ENCODE peak calls at places on chromosomes 5 and 9, in four cellular contexts. C is hypothalamus, H is dorsolateral prefrontal cortex, N is T-helper 17 cell. U is an unnamed sample.

GRCh38 chr5:128869970-128870747 is 95.1 kb upstream of the SLC27A6 start:
- DNase-seq in C (no peak), H (no peak), N (no peak), U (no peak)

GRCh38 chr5:42772265-42772993 is 15.8 kb downstream of the CCDC152 start:
- DNase-seq in C (no peak), H (no peak), N (no peak), U (no peak)

GRCh38 chr9:81632599-81632998 is 56.7 kb downstream of the TLE1 start:
- DNase-seq in C (no peak), H (no peak), N (no peak), U (no peak)

GRCh38 chr5:54457094-54457531 is 1.6 kb downstream of the HSPB3 start:
- DNase-seq in C (no peak), H (no peak), N (no peak), U (no peak)

GRCh38 chr9:111949919-111950318 is 53.3 kb downstream of the UGCG start:
- DNase-seq in C (no peak), H (no peak), N (no peak), U (no peak)

GRCh38 chr9:119838210-119838609 is 469.0 kb upstream of the BRINP1 start:
- DNase-seq in C (no peak), H (no peak), N (no peak), U (no peak)

GRCh38 chr5:35518104-35518503 is 99.6 kb upstream of the SPEF2 start:
- DNase-seq in C (no peak), H (no peak), N (no peak), U (no peak)

GRCh38 chr5:95901676-95902646 is 59.7 kb downstream of the ELL2 start:
- DNase-seq in C (no peak), H (no peak), N (no peak), U (no peak)

GRCh38 chr5:53291528-53291927 is 182.0 kb upstream of the MOCS2 start:
- DNase-seq in C (no peak), H (no peak), N (no peak), U (no peak)

GRCh38 chr5:148094336-148094735 is 30.6 kb downstream of the SPINK5 start:
- DNase-seq in C (no peak), H (no peak), N (no peak), U (no peak)

GRCh38 chr5:540215-541147 is 16.2 kb upstream of the SLC9A3 start:
- DNase-seq in C (no peak), H (no peak), N (peak), U (no peak)

GRCh38 chr5:32601623-32602295 is 16.4 kb downstream of the SUB1 start:
- DNase-seq in C (no peak), H (no peak), N (no peak), U (no peak)

GRCh38 chr9:91100878-91101450 is 260.8 kb downstream of the AUH start:
- DNase-seq in C (no peak), H (no peak), N (no peak), U (no peak)

GRCh38 chr9:71819115-71819739 is 50.9 kb upstream of the CEMIP2 start:
- DNase-seq in C (peak), H (peak), N (peak), U (peak)

GRCh38 chr5:52909192-52909591 is 80.0 kb upstream of the ITGA2 start:
- DNase-seq in C (no peak), H (no peak), N (no peak), U (no peak)

GRCh38 chr9:135745686-135746324 is 43.8 kb downstream of the KCNT1 start:
- DNase-seq in C (no peak), H (no peak), N (no peak), U (no peak)

GRCh38 chr9:83141887-83142286 is 78.9 kb upstream of the RASEF start:
- DNase-seq in C (no peak), H (no peak), N (no peak), U (no peak)

GRCh38 chr9:18451409-18451808 is 22.5 kb upstream of the ADAMTSL1 start:
- DNase-seq in C (no peak), H (no peak), N (no peak), U (no peak)

GRCh38 chr5:87127426-87127825 is 140.3 kb upstream of the RASA1 start:
- DNase-seq in C (no peak), H (no peak), N (no peak), U (no peak)

GRCh38 chr9:69874301-69875060 is 53.9 kb downstream of the CFAP95 start:
- DNase-seq in C (no peak), H (no peak), N (no peak), U (no peak)

GRCh38 chr5:56594821-56595220 is 220.5 kb upstream of the MAP3K1 start:
- DNase-seq in C (no peak), H (no peak), N (no peak), U (no peak)

GRCh38 chr9:136564379-136564988 is 18.6 kb upstream of the NOTCH1 start:
- DNase-seq in C (no peak), H (no peak), N (no peak), U (peak)

GRCh38 chr9:933356-933755 is 43.1 kb upstream of the DMRT3 start:
- DNase-seq in C (no peak), H (no peak), N (no peak), U (no peak)

GRCh38 chr9:97811534-97812246 is 41.3 kb upstream of the FOXE1 start:
- DNase-seq in C (no peak), H (no peak), N (no peak), U (no peak)

GRCh38 chr5:159777049-159777448 is 139.2 kb upstream of the ADRA1B start:
- DNase-seq in C (no peak), H (peak), N (no peak), U (no peak)

GRCh38 chr9:124438091-124438490 is 12.2 kb upstream of the ADGRD2 start:
- DNase-seq in C (no peak), H (no peak), N (no peak), U (no peak)

GRCh38 chr9:81628897-81629296 is 60.5 kb downstream of the TLE1 start:
- DNase-seq in C (no peak), H (no peak), N (no peak), U (no peak)

GRCh38 chr9:68704804-68705635 is at the start of gene PIP5K1B:
- DNase-seq in C (peak), H (peak), N (no peak), U (no peak)

GRCh38 chr9:9102295-9102694 is 1302.7 kb upstream of the DMAC1 start:
- DNase-seq in C (no peak), H (peak), N (no peak), U (no peak)

GRCh38 chr5:95631265-95631957 is 11.5 kb downstream of the GPR150 start:
- DNase-seq in C (no peak), H (no peak), N (no peak), U (no peak)

GRCh38 chr5:179166886-179167841 is 107.0 kb downstream of the ZNF354C start:
- DNase-seq in C (peak), H (peak), N (peak), U (peak)

GRCh38 chr5:142316051-142316450 is 8.8 kb downstream of the SPRY4 start:
- DNase-seq in C (no peak), H (no peak), N (no peak), U (no peak)

GRCh38 chr5:173354645-173355044 is 26.4 kb upstream of the STC2 start:
- DNase-seq in C (no peak), H (no peak), N (no peak), U (no peak)

GRCh38 chr5:150624334-150625163 is 15.9 kb upstream of the SYNPO start:
- DNase-seq in C (no peak), H (peak), N (peak), U (no peak)

GRCh38 chr5:81856948-81857928 is 106.3 kb upstream of the SSBP2 start:
- DNase-seq in C (peak), H (peak), N (no peak), U (peak)

GRCh38 chr5:178234753-178235599 is 2.4 kb upstream of the PHYKPL start:
- DNase-seq in C (peak), H (peak), N (peak), U (peak)

GRCh38 chr5:132266031-132266835 is 8.7 kb downstream of the PDLIM4 start:
- DNase-seq in C (no peak), H (no peak), N (no peak), U (no peak)

GRCh38 chr9:92538541-92538940 is 2.8 kb upstream of the ECM2 start:
- DNase-seq in C (no peak), H (no peak), N (no peak), U (no peak)

GRCh38 chr9:126650830-126651341 is 37.2 kb downstream of the LMX1B start:
- DNase-seq in C (no peak), H (no peak), N (no peak), U (no peak)